ENCODE peak calls at places on chromosomes 7 and 10, in seven cellular contexts. F is heart right ventricle, R is upper lobe of left lung, V is adrenal gland, B is OCI-LY7, E is A549, L is transverse colon. Y is an unnamed sample.

GRCh38 chr10:49081532-49082275 is 33.6 kb downstream of the VSTM4 start:
- DNase-seq in F (peak; percentile 67), R (no peak), V (peak; percentile 64), B (no peak), E (no peak), L (no peak), Y (no peak)

GRCh38 chr7:53596230-53596629 is 560.8 kb downstream of the POM121L12 start:
- DNase-seq in F (no peak), R (no peak), V (peak; percentile 42), B (no peak), E (no peak), L (no peak), Y (no peak)

GRCh38 chr7:158471716-158472115 is 115.9 kb downstream of the PTPRN2 start:
- DNase-seq in F (no peak), R (no peak), V (no peak), B (no peak), E (no peak), L (no peak), Y (no peak)

GRCh38 chr7:143487566-143487965 is 9.9 kb downstream of the TAS2R41 start:
- DNase-seq in F (peak; percentile 35), R (peak; percentile 66), V (peak; percentile 43), B (no peak), E (no peak), L (peak; percentile 59), Y (no peak)

GRCh38 chr7:129557686-129558481 is 53.6 kb upstream of the NRF1 start:
- DNase-seq in F (no peak), R (no peak), V (no peak), B (no peak), E (no peak), L (no peak), Y (no peak)

GRCh38 chr10:2938869-2939268 is 128.5 kb upstream of the PFKP start:
- DNase-seq in F (no peak), R (no peak), V (no peak), B (no peak), E (peak; percentile 31), L (no peak), Y (no peak)

GRCh38 chr7:130356121-130356759 is 11.6 kb downstream of the CPA5 start:
- DNase-seq in F (peak; percentile 38), R (peak; percentile 20), V (no peak), B (no peak), E (peak; percentile 24), L (peak; percentile 50), Y (no peak)

GRCh38 chr10:5811387-5811821 is 1.8 kb downstream of the GDI2 start:
- DNase-seq in F (no peak), R (no peak), V (no peak), B (peak; percentile 43), E (peak; percentile 6), L (no peak), Y (no peak)

GRCh38 chr7:116139007-116139406 is 71.3 kb upstream of the TES start:
- DNase-seq in F (no peak), R (no peak), V (no peak), B (no peak), E (no peak), L (no peak), Y (no peak)

GRCh38 chr7:120021085-120021484 is 251.9 kb upstream of the KCND2 start:
- DNase-seq in F (no peak), R (no peak), V (no peak), B (no peak), E (no peak), L (no peak), Y (no peak)

GRCh38 chr10:11154809-11155208 is 137.1 kb downstream of the CELF2 start:
- DNase-seq in F (no peak), R (no peak), V (no peak), B (no peak), E (no peak), L (no peak), Y (no peak)

GRCh38 chr7:51376420-51377092 is 59.9 kb upstream of the COBL start:
- DNase-seq in F (no peak), R (no peak), V (no peak), B (no peak), E (peak; percentile 89), L (no peak), Y (no peak)

GRCh38 chr10:60574388-60574787 is 184.7 kb upstream of the ANK3 start:
- DNase-seq in F (no peak), R (no peak), V (no peak), B (no peak), E (no peak), L (no peak), Y (no peak)

GRCh38 chr10:66353422-66353821 is 572.4 kb upstream of the LRRTM3 start:
- DNase-seq in F (peak; percentile 11), R (no peak), V (no peak), B (no peak), E (no peak), L (no peak), Y (no peak)

GRCh38 chr7:151924508-151924907 is 31.7 kb upstream of the GALNTL5 start:
- DNase-seq in F (no peak), R (no peak), V (no peak), B (no peak), E (no peak), L (peak; percentile 75), Y (no peak)

GRCh38 chr7:122532406-122533269 is 166.3 kb downstream of the RNF133 start:
- DNase-seq in F (no peak), R (no peak), V (no peak), B (no peak), E (no peak), L (no peak), Y (no peak)

GRCh38 chr10:49605177-49605938 is 4.8 kb upstream of the SLC18A3 start:
- DNase-seq in F (no peak), R (peak; percentile 8), V (peak; percentile 61), B (no peak), E (no peak), L (no peak), Y (no peak)

GRCh38 chr7:141074997-141075396 is 1.1 kb downstream of the TMEM178B start:
- DNase-seq in F (no peak), R (no peak), V (no peak), B (no peak), E (no peak), L (no peak), Y (no peak)

GRCh38 chr10:73044378-73045285 is 52.0 kb downstream of the P4HA1 start:
- DNase-seq in F (no peak), R (no peak), V (no peak), B (no peak), E (peak; percentile 64), L (no peak), Y (no peak)

DNA sequence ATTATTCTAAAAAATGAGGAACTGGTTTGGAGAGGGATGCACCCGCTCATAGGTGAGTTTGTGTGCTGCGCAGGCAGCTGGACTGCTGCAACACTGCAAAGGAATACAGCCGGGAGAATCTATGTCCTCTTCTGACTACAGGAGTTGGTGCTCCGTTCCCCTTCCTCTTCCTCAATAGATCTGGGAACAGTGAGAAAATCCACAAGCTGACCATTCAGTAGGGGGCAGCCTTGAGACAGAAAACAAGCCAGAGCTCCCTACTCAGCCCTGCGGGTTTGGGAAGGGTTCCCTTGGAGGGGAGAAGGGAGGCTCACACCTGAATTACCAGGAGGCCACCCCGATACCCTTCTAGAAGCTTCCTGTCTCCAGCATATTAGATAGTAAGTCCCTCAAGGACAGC is 87.3 kb upstream of the FOXI2 start:
- DNase-seq in F (no peak), R (no peak), V (no peak), B (peak; percentile 11), E (peak; percentile 27), L (no peak), Y (no peak)
- TF ChIP-seq CTCF in F (peak; percentile 5), R (no peak), V (no peak), B (peak; percentile 67), E (peak; percentile 26), L (no peak), Y (no peak)

DNA sequence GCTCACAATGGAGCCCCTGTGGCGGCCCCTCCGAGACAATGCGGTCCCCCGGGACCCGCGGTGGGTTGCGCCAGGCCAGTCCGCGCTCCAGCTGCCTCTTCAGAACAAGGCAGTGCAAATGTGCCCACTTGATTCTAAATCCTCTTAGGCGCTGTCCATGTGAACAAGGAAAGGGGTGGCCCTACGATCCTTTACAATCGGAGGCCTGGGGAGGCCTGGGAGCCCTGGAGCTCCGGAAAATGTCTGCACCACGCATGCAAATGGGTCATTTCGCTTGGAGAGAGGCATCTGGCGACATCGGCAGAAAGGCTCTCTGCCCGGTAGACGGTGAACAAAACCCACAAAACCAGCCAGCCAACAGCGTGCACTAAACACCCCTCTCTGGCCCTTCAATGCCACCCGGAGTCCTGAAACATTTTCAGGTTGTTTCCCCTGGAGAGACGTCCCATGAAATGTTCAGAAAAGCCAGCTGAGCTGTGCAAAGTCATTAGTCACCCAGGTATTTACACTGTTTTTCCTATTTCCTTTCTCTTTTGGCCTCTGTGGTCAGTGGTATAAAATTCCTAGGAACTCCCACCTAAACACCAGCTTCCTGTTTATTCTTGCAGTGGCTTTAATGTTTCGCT is 102.8 kb upstream of the ZNF438 start:
- DNase-seq in F (peak; percentile 72), R (peak; percentile 43), V (no peak), B (no peak), E (no peak), L (peak; percentile 19), Y (no peak)
- H3K4me3 ChIP-seq in F (peak overlapping the region; percentile 51), R (peak overlapping the region; percentile 51), V (no peak overlapping the region), B (no peak overlapping the region), E (no peak overlapping the region), L (peak overlapping the region; percentile 37), Y (peak overlapping the region; percentile 77)

GRCh38 chr7:45149606-45150005 is 8.0 kb upstream of the RAMP3 start:
- DNase-seq in F (no peak), R (no peak), V (no peak), B (no peak), E (no peak), L (no peak), Y (no peak)

GRCh38 chr7:45145881-45146280 is 11.7 kb upstream of the RAMP3 start:
- DNase-seq in F (no peak), R (no peak), V (no peak), B (no peak), E (no peak), L (no peak), Y (no peak)

GRCh38 chr7:45147858-45148652 is 9.5 kb upstream of the RAMP3 start:
- DNase-seq in F (no peak), R (no peak), V (no peak), B (no peak), E (no peak), L (no peak), Y (no peak)

GRCh38 chr7:45148653-45148973 is 9.0 kb upstream of the RAMP3 start:
- DNase-seq in F (no peak), R (no peak), V (no peak), B (no peak), E (no peak), L (no peak), Y (no peak)

GRCh38 chr7:45146531-45147379 is 10.8 kb upstream of the RAMP3 start:
- DNase-seq in F (no peak), R (no peak), V (no peak), B (no peak), E (no peak), L (no peak), Y (no peak)
- H3K27ac ChIP-seq in F (no peak overlapping the region), R (no peak overlapping the region), V (no peak overlapping the region), B (no peak overlapping the region), E (no peak overlapping the region), L (no peak overlapping the region), Y (no peak overlapping the region)

DNA sequence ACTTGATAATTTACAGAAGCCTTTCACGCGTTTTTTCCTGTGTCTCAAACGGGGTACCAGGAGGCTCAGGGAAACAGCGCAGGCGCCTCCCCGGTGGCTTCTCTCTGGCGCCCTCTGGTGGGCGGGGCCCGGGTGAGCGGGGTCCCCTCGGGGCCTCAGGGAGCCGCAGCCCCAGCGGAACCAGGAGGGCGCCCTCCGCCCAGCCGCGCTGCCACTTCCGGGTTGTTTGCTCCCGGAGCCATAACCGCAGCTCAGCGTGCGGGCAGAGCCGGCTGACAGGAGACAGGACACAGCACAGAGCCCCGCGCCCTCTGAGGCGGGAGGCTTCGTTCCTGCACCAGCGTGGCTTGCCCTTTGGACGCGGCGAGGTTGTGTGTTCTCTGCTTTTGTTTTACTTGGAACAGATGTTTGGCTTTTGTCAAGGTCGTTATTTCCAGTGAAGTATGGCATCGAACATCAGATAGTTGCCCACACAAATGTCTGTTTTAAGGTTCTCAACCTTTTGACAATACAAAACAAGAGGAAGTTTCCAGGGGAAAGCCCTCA is 6.9 kb upstream of the CYP2E1 start:
- DNase-seq in F (peak; percentile 87), R (peak; percentile 82), V (peak; percentile 81), B (peak; percentile 83), E (peak; percentile 79), L (peak; percentile 89), Y (no peak)
- TF ChIP-seq CTCF in F (peak; percentile 88), R (peak; percentile 65), V (peak; percentile 63), B (peak; percentile 97), E (peak; percentile 96), L (peak; percentile 93), Y (peak; percentile 68)